ENCODE peak calls at places on chromosome 5, in four cellular contexts. Q is heart right ventricle, D is upper lobe of left lung, L is right lobe of liver. N is an unnamed sample.

GRCh38 chr5:139849942-139850341 is 54.3 kb downstream of the PSD2 start:
- DNase-seq in D (no peak), Q (no peak), L (no peak), N (no peak)

GRCh38 chr5:103480246-103480645 is 82.3 kb downstream of the NUDT12 start:
- DNase-seq in D (no peak), Q (no peak), L (no peak), N (peak; percentile 52)

GRCh38 chr5:151182501-151182900 is 24.9 kb upstream of the ANXA6 start:
- DNase-seq in D (peak; percentile 7), L (no peak), Q (no peak), N (no peak)

GRCh38 chr5:125342938-125343401 is 596.5 kb upstream of the ZNF608 start:
- DNase-seq in L (no peak), Q (no peak), D (no peak), N (no peak)

GRCh38 chr5:176658007-176658599 is 10.8 kb downstream of the TSPAN17 start:
- DNase-seq in Q (peak; percentile 58), L (peak; percentile 73), D (peak; percentile 71), N (peak; percentile 65)

GRCh38 chr5:31366941-31367340 is 165.0 kb downstream of the DROSHA start:
- DNase-seq in D (no peak), L (no peak), Q (no peak), N (no peak)

GRCh38 chr5:120361941-120362340 is 102.2 kb upstream of the PRR16 start:
- DNase-seq in L (no peak), Q (no peak), D (no peak), N (no peak)

GRCh38 chr5:32499261-32499660 is 54.7 kb upstream of the ZFR start:
- DNase-seq in L (no peak), Q (no peak), D (no peak), N (no peak)

GRCh38 chr5:170903075-170903474 is 41.3 kb downstream of the RANBP17 start:
- DNase-seq in D (no peak), L (no peak), Q (no peak), N (no peak)

GRCh38 chr5:6727231-6727630 is 14.0 kb downstream of the TENT4A start:
- DNase-seq in D (no peak), Q (no peak), L (no peak), N (no peak)

GRCh38 chr5:6729400-6730310 is 16.4 kb downstream of the TENT4A start:
- DNase-seq in Q (peak; percentile 46), L (peak; percentile 42), D (no peak), N (no peak)

GRCh38 chr5:6728795-6729183 is 15.6 kb downstream of the TENT4A start:
- DNase-seq in D (no peak), L (no peak), Q (no peak), N (no peak)

GRCh38 chr5:6726006-6726405 is 12.8 kb downstream of the TENT4A start:
- DNase-seq in L (no peak), D (no peak), Q (no peak), N (no peak)

DNA sequence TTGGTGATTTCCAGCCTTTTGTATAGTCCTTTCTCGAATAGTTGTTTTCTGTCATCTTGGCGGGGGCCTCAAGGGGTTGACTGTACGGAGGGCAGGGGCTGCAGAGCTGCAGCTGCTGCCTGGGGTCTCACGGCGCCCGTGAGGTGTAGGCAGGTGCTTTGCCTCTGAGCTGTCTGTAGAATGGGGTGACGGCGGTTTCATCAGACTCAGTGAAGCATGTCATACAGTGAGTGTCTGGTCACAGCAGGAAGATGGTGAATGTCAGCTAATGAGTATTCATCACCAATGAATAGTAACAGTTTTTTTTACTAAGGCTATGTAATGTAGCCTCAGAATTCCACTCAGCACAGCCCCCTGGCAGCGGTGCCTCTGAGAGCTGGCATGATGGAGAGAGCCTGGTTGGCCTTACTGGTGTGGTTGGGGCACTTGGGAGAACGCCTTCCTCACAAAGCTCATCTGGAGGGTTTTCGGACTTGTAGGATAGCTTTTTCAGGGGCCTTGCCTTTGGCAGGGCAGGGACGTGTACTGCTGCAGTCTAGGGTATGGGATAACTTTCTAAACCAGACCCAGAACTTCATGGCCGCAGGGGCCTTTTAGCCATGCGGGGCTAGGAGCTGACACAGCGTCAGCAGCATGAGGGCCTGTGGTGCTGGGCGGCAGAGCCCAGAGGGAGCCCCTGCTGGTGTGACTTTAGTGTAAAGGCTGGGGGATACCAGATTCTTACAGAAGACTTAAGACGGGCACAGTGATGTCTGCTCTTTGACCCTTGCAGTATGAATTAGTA is 15.0 kb downstream of the TENT4A start:
- DNase-seq in L (no peak), Q (no peak), D (no peak), N (no peak)
- H3K4me3 ChIP-seq in L (no peak overlapping the region), Q (no peak overlapping the region), D (no peak overlapping the region), N (no peak overlapping the region)

GRCh38 chr5:135494196-135494595 is 41.6 kb downstream of the NEUROG1 start:
- DNase-seq in D (no peak), Q (no peak), L (no peak), N (no peak)
- H3K4me1 ChIP-seq in D (peaks cover 35% of the 10 kb centered on the region), Q (peaks cover 2% of the 10 kb centered on the region), L (no peaks in the 10 kb centered on the region), N (no peaks in the 10 kb centered on the region)

DNA sequence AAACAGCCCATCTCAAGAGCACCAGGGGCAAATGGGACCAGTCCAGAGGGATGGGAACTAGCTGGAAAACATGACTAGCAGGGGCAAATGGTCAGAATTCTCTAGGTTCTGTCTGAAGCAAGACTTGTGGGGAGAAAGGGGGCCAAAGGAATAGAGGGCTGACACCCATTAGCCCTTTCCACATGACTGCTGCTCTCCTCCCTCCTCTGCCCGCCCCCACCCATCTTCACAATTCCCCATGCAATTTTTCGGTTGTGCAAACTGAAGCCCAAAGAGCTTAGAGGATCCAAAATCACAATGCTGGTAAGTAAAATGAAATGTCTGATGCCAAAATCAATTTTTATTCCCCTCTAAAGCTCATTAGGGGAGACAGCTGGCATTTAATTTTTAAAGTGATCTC is 207.1 kb downstream of the DCP2 start:
- DNase-seq in D (no peak), L (no peak), Q (no peak), N (no peak)
- TF ChIP-seq CTCF in D (no peak), L (no peak), Q (no peak), N (no peak)

DNA sequence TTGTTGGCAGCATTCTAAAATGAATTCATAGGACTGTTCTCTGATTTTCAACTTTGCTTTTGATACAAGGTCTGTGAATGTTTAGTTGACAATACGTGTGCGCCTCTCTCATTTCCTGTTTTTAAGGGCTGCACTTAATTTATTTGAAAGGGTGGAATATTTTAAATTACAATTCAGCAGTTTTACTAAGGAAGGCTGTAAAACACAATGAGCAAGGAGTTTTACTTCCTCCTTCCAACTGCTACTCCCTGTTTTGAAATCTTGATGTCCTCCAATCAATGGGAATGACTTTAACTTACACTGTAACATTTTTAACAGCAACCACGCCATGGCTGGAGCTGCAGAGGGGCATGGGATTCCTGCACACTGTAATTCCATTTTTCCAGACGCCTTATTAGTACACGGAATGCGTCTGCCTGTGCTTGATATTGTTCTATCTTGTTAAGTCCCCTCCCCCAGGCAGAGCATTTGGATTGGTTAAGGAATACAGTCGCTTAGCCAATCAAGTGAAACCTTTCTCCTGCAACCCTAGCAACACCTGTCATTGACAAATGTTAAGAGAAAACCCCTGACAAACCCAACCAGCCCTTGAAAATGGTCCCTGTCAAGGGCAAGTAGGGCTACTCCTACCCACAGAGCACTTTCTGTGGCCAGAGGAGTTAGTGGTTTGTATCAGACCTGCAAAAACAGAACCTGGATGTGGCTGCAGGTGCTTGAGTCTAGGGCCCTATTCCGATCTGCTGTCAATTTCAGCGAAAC is 12.5 kb upstream of the ZSWIM6 start:
- DNase-seq in L (no peak), Q (no peak), D (no peak), N (peak; percentile 68)
- H3K4me3 ChIP-seq in L (no peak overlapping the region), Q (no peak overlapping the region), D (no peak overlapping the region), N (no peak overlapping the region)

GRCh38 chr5:179762079-179762780 is 29.6 kb downstream of the MAML1 start:
- DNase-seq in Q (no peak), L (no peak), D (no peak), N (peak; percentile 32)
- H3K4me1 ChIP-seq in Q (peaks cover 6% of the 10 kb centered on the region), L (no peaks in the 10 kb centered on the region), D (peaks cover 65% of the 10 kb centered on the region), N (peaks cover 15% of the 10 kb centered on the region)

GRCh38 chr5:95781101-95781583 is 41.4 kb downstream of the GLRX start:
- DNase-seq in L (peak; percentile 79), Q (peak; percentile 68), D (peak; percentile 90), N (peak; percentile 81)
- TF ChIP-seq CTCF in L (peak; percentile 92), Q (no peak), D (peak; percentile 88), N (peak; percentile 86)

DNA sequence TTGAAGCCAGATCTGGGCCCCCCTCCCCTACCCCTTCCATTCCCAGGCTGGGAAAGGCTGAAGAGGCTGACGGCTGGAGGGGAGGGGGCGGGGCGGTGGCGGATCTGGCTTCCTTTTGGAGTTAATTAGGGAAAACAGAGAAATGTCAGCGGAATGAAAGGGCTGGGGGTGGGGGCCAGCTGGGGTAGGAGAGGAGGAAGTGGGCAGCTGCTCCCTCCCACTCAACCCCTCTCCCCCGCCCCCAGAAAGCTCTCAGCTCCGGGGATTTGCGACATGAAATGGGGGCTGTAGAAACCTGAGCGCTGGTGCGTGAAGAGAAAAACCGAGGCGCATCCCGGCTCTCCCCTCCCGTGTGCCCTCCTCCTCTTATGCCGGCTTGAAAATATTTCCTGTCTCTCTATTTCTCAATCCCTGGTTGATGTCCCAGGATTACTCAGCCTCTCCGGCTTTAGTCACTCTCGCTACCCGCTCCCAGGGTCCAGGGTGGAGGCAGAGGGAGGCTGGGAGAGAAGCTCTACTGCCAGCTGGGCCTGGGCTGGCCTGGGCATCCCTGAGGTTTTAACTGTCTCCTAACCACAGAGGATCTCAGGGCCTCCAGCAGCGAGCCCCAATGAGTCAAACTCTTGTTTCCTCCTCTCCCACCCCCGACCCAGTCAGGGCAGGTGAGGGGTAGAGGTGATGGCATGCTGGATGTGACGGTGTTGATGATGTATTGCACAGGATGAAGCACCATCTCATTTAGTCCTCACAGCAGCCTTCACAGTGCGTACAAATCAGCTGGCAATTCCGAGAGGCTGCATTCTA is 20.1 kb downstream of the PCDHGC5 start:
- DNase-seq in D (no peak), L (no peak), Q (peak; percentile 60), N (no peak)
- H3K4me3 ChIP-seq in D (no peak overlapping the region), L (no peak overlapping the region), Q (peak overlapping the region; percentile 29), N (no peak overlapping the region)

GRCh38 chr5:1481999-1482381 is 36.8 kb upstream of the SLC6A3 start:
- DNase-seq in D (no peak), L (no peak), Q (no peak), N (no peak)
- H3K4me1 ChIP-seq in D (peaks cover 6% of the 10 kb centered on the region), L (no peaks in the 10 kb centered on the region), Q (no peaks in the 10 kb centered on the region), N (no peaks in the 10 kb centered on the region)

DNA sequence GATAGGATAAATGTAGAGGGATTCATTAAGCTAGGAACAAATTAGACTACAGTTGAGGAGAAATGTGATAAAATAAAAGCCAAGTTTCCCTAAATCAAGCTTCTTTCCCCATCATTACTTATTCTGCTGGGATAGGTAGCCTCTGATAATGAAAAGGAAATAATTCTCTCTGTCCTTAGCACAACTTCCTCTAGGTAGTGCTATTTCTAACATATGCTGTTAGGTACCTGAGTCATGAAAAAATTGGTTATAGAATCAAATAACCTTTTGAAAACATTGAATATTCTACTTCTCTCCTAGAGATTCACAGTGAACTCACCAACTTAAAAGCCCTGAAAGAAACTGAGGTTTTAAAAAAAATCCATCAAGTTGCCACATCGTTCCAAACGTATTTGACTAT is 1793.1 kb downstream of the EFNA5 start:
- DNase-seq in L (no peak), D (no peak), Q (no peak), N (no peak)
- TF ChIP-seq CTCF in L (no peak), D (no peak), Q (no peak), N (no peak)

GRCh38 chr5:93589348-93589662 is 6.3 kb downstream of the NR2F1 start:
- DNase-seq in Q (no peak), L (no peak), D (no peak), N (no peak)

GRCh38 chr5:93586948-93587918 is 4.2 kb downstream of the NR2F1 start:
- DNase-seq in L (no peak), Q (no peak), D (no peak), N (no peak)

GRCh38 chr5:93589812-93590215 is 6.8 kb downstream of the NR2F1 start:
- DNase-seq in L (no peak), Q (no peak), D (no peak), N (no peak)

GRCh38 chr5:93587919-93588585 is 5.0 kb downstream of the NR2F1 start:
- DNase-seq in Q (no peak), D (no peak), L (no peak), N (no peak)

GRCh38 chr5:93588586-93589347 is 5.7 kb downstream of the NR2F1 start:
- DNase-seq in D (no peak), Q (no peak), L (no peak), N (no peak)
- H3K4me3 ChIP-seq in D (peak overlapping the region; percentile 70), Q (no peak overlapping the region), L (peak overlapping the region; percentile 1), N (no peak overlapping the region)